ENCODE peak calls at places on chromosomes 13 and 19, in seven cellular contexts. Y is tibial nerve, Q is body of pancreas, F is uterus, G is ovary, B is testis, C is esophagus squamous epithelium. L is an unnamed sample.

GRCh38 chr13:23579886-23580706 is 9.9 kb downstream of the TNFRSF19 start:
- DNase-seq in Y (no peak), Q (no peak), B (no peak), C (no peak), G (no peak), F (no peak), L (peak)

GRCh38 chr19:7857727-7858701 is 16.2 kb downstream of the PRR36 start:
- DNase-seq in C (no peak), Q (no peak), B (no peak), G (no peak), Y (no peak), F (no peak), L (peak)

GRCh38 chr13:38697628-38698333 is 10.9 kb downstream of the FREM2 start:
- DNase-seq in Q (no peak), C (no peak), B (no peak), G (no peak), Y (no peak), F (no peak), L (no peak)

GRCh38 chr19:41930322-41930722 is 2.1 kb upstream of the ERFL start:
- DNase-seq in G (no peak), Q (no peak), B (no peak), F (no peak), Y (no peak), C (no peak), L (no peak)

GRCh38 chr19:43476606-43477005 is 11.2 kb upstream of the LYPD3 start:
- DNase-seq in G (no peak), Y (no peak), B (no peak), F (no peak), Q (no peak), C (no peak), L (no peak)

GRCh38 chr19:30066781-30067759 is 125.0 kb downstream of the URI1 start:
- DNase-seq in Q (no peak), F (no peak), C (no peak), Y (no peak), G (peak), B (no peak), L (no peak)

GRCh38 chr13:40456979-40457553 is 209.4 kb downstream of the FOXO1 start:
- DNase-seq in Q (no peak), C (no peak), G (no peak), Y (no peak), B (no peak), F (no peak), L (no peak)

GRCh38 chr13:108326318-108326717 is 56.8 kb downstream of the TNFSF13B start:
- DNase-seq in G (no peak), C (no peak), Y (no peak), Q (no peak), B (no peak), F (no peak), L (no peak)

GRCh38 chr19:42440357-42441046 is 2.2 kb downstream of the CXCL17 start:
- DNase-seq in Q (peak), G (peak), F (peak), C (no peak), Y (peak), B (peak), L (peak)

GRCh38 chr13:29754486-29754806 is 96.0 kb downstream of the UBL3 start:
- DNase-seq in F (no peak), G (no peak), B (no peak), Q (no peak), C (no peak), Y (no peak), L (peak)

GRCh38 chr13:44277459-44277858 is 96.2 kb upstream of the SERP2 start:
- DNase-seq in F (no peak), C (no peak), Q (no peak), Y (no peak), G (no peak), B (no peak), L (no peak)

GRCh38 chr13:36428083-36428482 is 4.2 kb upstream of the CCNA1 start:
- DNase-seq in Q (no peak), B (no peak), G (no peak), C (no peak), F (no peak), Y (no peak), L (no peak)

GRCh38 chr19:2933490-2933910 is 11.3 kb downstream of the ZNF77 start:
- DNase-seq in F (no peak), B (no peak), G (no peak), Q (no peak), Y (no peak), C (no peak), L (no peak)

GRCh38 chr13:49603318-49603717 is 18.0 kb upstream of the RCBTB1 start:
- DNase-seq in G (no peak), Y (no peak), Q (no peak), F (no peak), C (no peak), B (no peak), L (no peak)

GRCh38 chr13:36067619-36068456 is 63.3 kb downstream of the DCLK1 start:
- DNase-seq in G (no peak), C (no peak), Y (no peak), F (no peak), B (no peak), Q (no peak), L (no peak)

GRCh38 chr13:51818771-51819511 is 15.0 kb upstream of the DHRS12 start:
- DNase-seq in F (no peak), Q (no peak), G (no peak), Y (no peak), C (no peak), B (no peak), L (no peak)

GRCh38 chr13:79775830-79776229 is 294.9 kb downstream of the NDFIP2 start:
- DNase-seq in B (peak), Y (peak), C (no peak), Q (peak), F (no peak), G (no peak), L (peak)

GRCh38 chr19:55605637-55606470 is at the start of gene ZNF865:
- DNase-seq in F (peak), G (peak), Q (peak), C (no peak), Y (peak), B (peak), L (peak)

GRCh38 chr19:39969266-39969665 is 1.7 kb upstream of the PSMC4 start:
- DNase-seq in Y (no peak), B (no peak), Q (no peak), G (no peak), C (no peak), F (no peak), L (no peak)

GRCh38 chr13:77833331-77833863 is 85.2 kb downstream of the EDNRB start:
- DNase-seq in F (peak), B (no peak), G (no peak), C (no peak), Y (peak), Q (no peak), L (no peak)

GRCh38 chr13:101535192-101535746 is 82.8 kb downstream of the ITGBL1 start:
- DNase-seq in Y (no peak), F (no peak), G (no peak), C (no peak), B (no peak), Q (no peak), L (no peak)

GRCh38 chr13:47117268-47117667 is 220.4 kb upstream of the HTR2A start:
- DNase-seq in G (no peak), B (no peak), C (no peak), Y (no peak), F (no peak), Q (no peak), L (no peak)

GRCh38 chr13:22195726-22196125 is 524.9 kb downstream of the FGF9 start:
- DNase-seq in C (no peak), B (no peak), Y (no peak), F (no peak), Q (no peak), G (no peak), L (no peak)

GRCh38 chr19:49881186-49881585 is 3.7 kb downstream of the TBC1D17 start:
- DNase-seq in C (no peak), G (peak), F (no peak), Q (peak), Y (no peak), B (no peak), L (no peak)

GRCh38 chr13:92259523-92259922 is 861.1 kb downstream of the GPC5 start:
- DNase-seq in B (no peak), C (no peak), Q (no peak), G (no peak), Y (no peak), F (no peak), L (no peak)

GRCh38 chr19:49415102-49415809 is 8.0 kb downstream of the PTH2 start:
- DNase-seq in B (no peak), C (no peak), Q (no peak), Y (no peak), F (no peak), G (no peak), L (no peak)

GRCh38 chr19:12799723-12800343 is 1.8 kb downstream of the PRDX2 start:
- DNase-seq in F (no peak), G (no peak), C (no peak), Q (no peak), B (no peak), Y (no peak), L (no peak)
- TF ChIP-seq POLR2A in F (no peak), G (no peak), C (no peak), Q (no peak), B (no peak), Y (no peak), L (no peak)

DNA sequence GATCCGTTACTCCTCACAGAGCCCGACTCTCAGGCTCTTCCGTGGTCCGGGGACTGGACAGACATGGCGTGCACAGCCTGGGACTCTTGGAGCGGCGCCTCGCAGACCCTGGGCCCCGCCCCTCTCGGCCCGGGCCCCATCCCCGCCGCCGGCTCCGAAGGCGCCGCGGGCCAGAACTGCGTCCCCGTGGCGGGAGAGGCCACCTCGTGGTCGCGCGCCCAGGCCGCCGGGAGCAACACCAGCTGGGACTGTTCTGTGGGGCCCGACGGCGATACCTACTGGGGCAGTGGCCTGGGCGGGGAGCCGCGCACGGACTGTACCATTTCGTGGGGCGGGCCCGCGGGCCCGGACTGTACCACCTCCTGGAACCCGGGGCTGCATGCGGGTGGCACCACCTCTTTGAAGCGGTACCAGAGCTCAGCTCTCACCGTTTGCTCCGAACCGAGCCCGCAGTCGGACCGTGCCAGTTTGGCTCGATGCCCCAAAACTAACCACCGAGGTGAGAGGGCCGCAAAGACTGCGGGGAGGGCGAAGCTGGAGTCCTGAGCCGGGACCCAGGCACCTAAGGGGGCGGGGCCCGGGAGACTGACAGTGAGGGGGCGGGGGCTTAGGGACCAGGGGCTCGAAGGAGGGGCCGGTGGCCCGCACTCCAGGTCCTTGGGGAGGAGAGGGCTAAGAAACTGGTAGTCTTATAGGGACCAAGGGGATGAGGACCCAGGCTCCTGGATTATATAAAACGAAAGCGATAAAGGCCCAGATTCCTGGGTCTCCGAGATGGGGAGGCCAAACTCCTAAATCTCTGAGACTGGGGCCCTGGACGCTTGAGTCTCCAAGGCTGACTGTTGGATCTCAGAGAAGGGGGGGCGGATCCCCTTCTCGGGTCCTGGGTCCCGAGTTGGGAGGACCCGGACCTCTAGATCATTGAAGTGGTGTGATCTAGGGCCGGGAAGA is 2.0 kb downstream of the ETV2 start:
- DNase-seq in B (peak), F (peak), Q (peak), Y (peak), G (peak), C (peak), L (peak)
- TF ChIP-seq POLR2A in B (no peak), F (peak), Q (peak), Y (peak), G (peak), C (peak), L (peak)

GRCh38 chr19:10761443-10762242 is 43.8 kb downstream of the DNM2 start:
- DNase-seq in F (no peak), G (peak), Y (no peak), B (peak), Q (no peak), C (no peak), L (no peak)
- TF ChIP-seq POLR2A in F (no peak), G (no peak), Y (no peak), B (no peak), Q (no peak), C (no peak), L (no peak)

GRCh38 chr13:98434060-98434459 is 142.8 kb downstream of the STK24 start:
- DNase-seq in G (no peak), F (no peak), Q (no peak), C (no peak), B (no peak), Y (no peak), L (no peak)

GRCh38 chr13:98436379-98436909 is 140.5 kb downstream of the STK24 start:
- DNase-seq in C (no peak), B (no peak), F (no peak), Y (no peak), Q (no peak), G (no peak), L (no peak)

GRCh38 chr13:98432638-98433037 is 144.3 kb downstream of the STK24 start:
- DNase-seq in Y (no peak), C (no peak), B (no peak), Q (no peak), G (no peak), F (no peak), L (no peak)

GRCh38 chr13:98435356-98435755 is 141.6 kb downstream of the STK24 start:
- DNase-seq in Q (no peak), G (no peak), Y (no peak), B (no peak), F (no peak), C (no peak), L (no peak)

GRCh38 chr13:98433654-98434053 is 143.3 kb downstream of the STK24 start:
- DNase-seq in C (no peak), Y (no peak), B (no peak), Q (no peak), F (no peak), G (no peak), L (no peak)
- TF ChIP-seq POLR2A in C (no peak), Y (no peak), B (no peak), Q (no peak), F (no peak), G (no peak), L (no peak)

GRCh38 chr13:113393572-113394503 is 29.9 kb upstream of the GRTP1 start:
- DNase-seq in Y (peak), Q (peak), G (peak), F (peak), C (peak), B (peak), L (peak)
- TF ChIP-seq POLR2A in Y (peak), Q (peak), G (no peak), F (no peak), C (no peak), B (no peak), L (no peak)

GRCh38 chr19:38015216-38015615 is 108.2 kb downstream of the SIPA1L3 start:
- DNase-seq in B (no peak), F (no peak), Q (no peak), C (no peak), G (no peak), Y (no peak), L (no peak)
- TF ChIP-seq POLR2A in B (no peak), F (no peak), Q (no peak), C (no peak), G (no peak), Y (no peak), L (no peak)

DNA sequence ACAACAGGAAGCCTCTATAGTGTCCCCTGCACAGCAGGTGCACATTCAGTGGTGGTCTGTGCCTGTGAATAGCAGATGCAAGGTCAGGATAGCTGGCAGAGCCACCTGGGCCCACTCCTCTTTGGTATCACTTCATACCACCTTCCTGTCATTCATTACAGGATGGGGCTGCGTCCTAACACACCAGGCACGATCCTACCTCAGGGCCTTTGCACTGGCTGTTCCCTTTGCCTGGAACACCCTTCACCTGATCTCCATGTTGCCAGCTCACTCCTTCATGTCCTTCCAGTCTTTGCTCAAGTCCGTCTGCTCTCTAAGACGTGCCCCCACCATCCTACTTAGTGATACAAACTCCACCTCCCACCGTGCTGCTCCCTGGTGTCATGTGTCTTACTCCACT is 4.6 kb upstream of the LPAR2 start:
- DNase-seq in G (no peak), B (no peak), C (no peak), F (no peak), Y (no peak), Q (no peak), L (no peak)
- TF ChIP-seq POLR2A in G (no peak), B (no peak), C (no peak), F (no peak), Y (no peak), Q (no peak), L (no peak)

GRCh38 chr19:855566-856120 is 3.5 kb downstream of the ELANE start:
- DNase-seq in C (no peak), Y (no peak), B (no peak), G (no peak), F (no peak), Q (no peak), L (no peak)
- TF ChIP-seq POLR2A in C (no peak), Y (no peak), B (no peak), G (no peak), F (no peak), Q (no peak), L (no peak)

L was measured in erythroblast.